ENCODE peak calls at places on chromosomes 1 and 21, in four cellular contexts. U is lung, F is esophagus squamous epithelium, Z is aorta. A is an unnamed sample.

GRCh38 chr21:17848228-17848627 is 29.1 kb upstream of the C21orf91 start:
- DNase-seq in U (no peak), F (no peak), Z (peak; percentile 71), A (peak; percentile 21)

GRCh38 chr1:60103186-60103585 is 29.6 kb upstream of the C1orf87 start:
- DNase-seq in Z (no peak), F (no peak), U (no peak), A (no peak)

GRCh38 chr21:44347911-44348451 is 5.4 kb upstream of the TRPM2 start:
- DNase-seq in F (no peak), Z (no peak), U (peak; percentile 72), A (no peak)

GRCh38 chr21:20443558-20444155 is 554.6 kb upstream of the NCAM2 start:
- DNase-seq in F (no peak), U (no peak), Z (no peak), A (no peak)

GRCh38 chr1:113452921-113453770 is 62.8 kb downstream of the MAGI3 start:
- DNase-seq in F (no peak), Z (no peak), U (no peak), A (no peak)

GRCh38 chr1:168485048-168485447 is 58.7 kb downstream of the XCL2 start:
- DNase-seq in F (no peak), Z (peak; percentile 55), U (no peak), A (no peak)

GRCh38 chr1:171985639-171986038 is 144.3 kb downstream of the DNM3 start:
- DNase-seq in Z (no peak), U (no peak), F (no peak), A (no peak)

GRCh38 chr21:15343066-15343465 is 278.3 kb upstream of the NRIP1 start:
- DNase-seq in Z (no peak), U (no peak), F (no peak), A (no peak)

GRCh38 chr1:58874757-58875755 is 91.2 kb upstream of the JUN start:
- DNase-seq in Z (peak; percentile 69), U (peak; percentile 46), F (no peak), A (no peak)

GRCh38 chr1:218369688-218370511 is 24.8 kb downstream of the TGFB2 start:
- DNase-seq in Z (no peak), F (no peak), U (no peak), A (no peak)
- H3K4me1 ChIP-seq in Z (peaks cover 9% of the 10 kb centered on the region), F (peaks cover 34% of the 10 kb centered on the region), U (peaks cover 12% of the 10 kb centered on the region), A (peaks cover 67% of the 10 kb centered on the region)

DNA sequence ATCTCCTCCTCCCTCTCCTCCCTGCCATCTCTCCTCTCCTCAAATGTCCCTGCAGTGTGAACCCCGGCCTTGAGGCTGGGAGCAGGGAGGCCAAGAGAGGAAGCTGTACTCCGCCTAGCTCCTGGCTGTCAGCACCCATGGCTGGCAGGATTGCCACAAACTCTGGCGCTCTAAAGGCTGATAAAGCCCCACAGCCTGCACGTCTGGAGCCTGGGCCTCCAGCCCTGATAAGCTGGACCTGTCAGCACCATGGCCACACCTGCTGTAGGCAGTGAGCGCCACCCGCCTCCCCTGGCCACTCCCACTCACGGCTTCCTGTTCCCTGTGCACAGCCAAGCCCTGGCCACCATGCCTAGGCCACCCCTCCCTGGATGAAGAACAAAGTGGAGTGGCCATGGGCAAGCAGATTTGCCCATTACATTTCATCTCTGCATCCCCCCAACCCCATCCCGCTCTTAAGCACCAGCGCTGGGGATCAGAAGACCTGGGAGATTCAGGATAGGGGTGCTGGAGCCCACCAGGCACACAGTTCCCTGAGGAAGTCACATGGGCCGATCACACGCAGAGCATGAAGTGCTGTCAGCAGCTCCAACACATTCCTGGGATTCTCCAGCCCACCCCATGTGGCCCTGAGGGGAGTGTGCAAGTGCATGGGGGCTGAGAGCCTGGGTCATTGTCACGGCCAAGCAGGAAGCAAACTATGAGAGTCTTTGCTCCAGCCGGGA is 24.2 kb upstream of the NPPB start:
- DNase-seq in U (peak; percentile 43), Z (no peak), F (no peak), A (peak; percentile 84)
- H3K27me3 ChIP-seq in U (no peaks in the 10 kb centered on the region), Z (no peaks in the 10 kb centered on the region), F (no peaks in the 10 kb centered on the region), A (no peaks in the 10 kb centered on the region)

GRCh38 chr1:207828046-207828445 is 76.2 kb downstream of the CD46 start:
- DNase-seq in Z (no peak), U (no peak), F (no peak), A (peak; percentile 8)
- H3K4me1 ChIP-seq in Z (peaks cover 3% of the 10 kb centered on the region), U (peaks cover 38% of the 10 kb centered on the region), F (peaks cover 95% of the 10 kb centered on the region), A (peaks cover 89% of the 10 kb centered on the region)

GRCh38 chr21:32951041-32951440 is 74.7 kb upstream of the OLIG2 start:
- DNase-seq in U (no peak), F (no peak), Z (no peak), A (no peak)

GRCh38 chr21:32958288-32958992 is 67.3 kb upstream of the OLIG2 start:
- DNase-seq in U (no peak), F (no peak), Z (no peak), A (no peak)

GRCh38 chr21:32955307-32955937 is 70.3 kb upstream of the OLIG2 start:
- DNase-seq in Z (no peak), U (no peak), F (no peak), A (no peak)

GRCh38 chr21:32954353-32954752 is 71.4 kb upstream of the OLIG2 start:
- DNase-seq in F (no peak), U (no peak), Z (no peak), A (no peak)

GRCh38 chr21:32956257-32956656 is 69.5 kb upstream of the OLIG2 start:
- DNase-seq in F (no peak), U (no peak), Z (no peak), A (no peak)
- H3K27me3 ChIP-seq in F (no peaks in the 10 kb centered on the region), U (no peaks in the 10 kb centered on the region), Z (no peaks in the 10 kb centered on the region), A (peaks cover 19% of the 10 kb centered on the region)

GRCh38 chr1:61192666-61193325 is 110.4 kb downstream of the NFIA start:
- DNase-seq in U (no peak), Z (no peak), F (no peak), A (no peak)

GRCh38 chr1:61202854-61203603 is 120.7 kb downstream of the NFIA start:
- DNase-seq in U (no peak), Z (no peak), F (no peak), A (no peak)

GRCh38 chr1:61193808-61194207 is 111.4 kb downstream of the NFIA start:
- DNase-seq in F (no peak), U (no peak), Z (no peak), A (no peak)

GRCh38 chr1:61201035-61201434 is 118.7 kb downstream of the NFIA start:
- DNase-seq in U (no peak), F (no peak), Z (no peak), A (no peak)

DNA sequence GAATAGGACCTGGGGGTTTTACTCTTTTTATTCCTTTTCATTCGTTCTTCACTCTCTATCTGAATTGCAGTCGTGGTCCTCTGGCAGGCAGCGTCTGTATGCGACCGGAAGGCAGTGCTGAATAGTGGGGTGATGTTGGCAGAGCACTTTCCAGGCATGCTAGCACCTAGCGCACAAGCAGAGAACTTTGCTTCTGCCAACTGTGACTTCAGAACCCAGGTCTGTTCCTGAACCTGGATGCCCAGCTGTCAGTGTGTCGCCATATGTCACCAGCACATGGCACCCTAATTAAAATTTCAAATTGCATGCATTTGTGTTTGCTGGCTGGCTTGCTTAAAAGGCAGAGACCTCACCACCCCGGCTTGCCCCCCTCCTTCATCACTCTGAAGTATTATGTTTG is 116.2 kb downstream of the NFIA start:
- DNase-seq in F (no peak), U (no peak), Z (no peak), A (no peak)
- H3K4me1 ChIP-seq in F (peaks cover 41% of the 10 kb centered on the region), U (peaks cover 2% of the 10 kb centered on the region), Z (peaks cover 8% of the 10 kb centered on the region), A (peaks cover 46% of the 10 kb centered on the region)

GRCh38 chr1:15385420-15385819 is 24.3 kb upstream of the EFHD2 start:
- DNase-seq in F (no peak), U (no peak), Z (no peak), A (no peak)
- H3K27me3 ChIP-seq in F (no peaks in the 10 kb centered on the region), U (no peaks in the 10 kb centered on the region), Z (no peaks in the 10 kb centered on the region), A (peaks cover 17% of the 10 kb centered on the region)

GRCh38 chr1:184030433-184031126 is 6.9 kb downstream of the COLGALT2 start:
- DNase-seq in Z (no peak), F (no peak), U (no peak), A (no peak)

GRCh38 chr1:184031127-184032107 is 6.1 kb downstream of the COLGALT2 start:
- DNase-seq in U (no peak), Z (no peak), F (no peak), A (no peak)

GRCh38 chr1:184027751-184028682 is 9.5 kb downstream of the COLGALT2 start:
- DNase-seq in U (no peak), F (no peak), Z (no peak), A (no peak)

GRCh38 chr1:184032306-184033135 is 5.0 kb downstream of the COLGALT2 start:
- DNase-seq in Z (no peak), U (no peak), F (no peak), A (no peak)

DNA sequence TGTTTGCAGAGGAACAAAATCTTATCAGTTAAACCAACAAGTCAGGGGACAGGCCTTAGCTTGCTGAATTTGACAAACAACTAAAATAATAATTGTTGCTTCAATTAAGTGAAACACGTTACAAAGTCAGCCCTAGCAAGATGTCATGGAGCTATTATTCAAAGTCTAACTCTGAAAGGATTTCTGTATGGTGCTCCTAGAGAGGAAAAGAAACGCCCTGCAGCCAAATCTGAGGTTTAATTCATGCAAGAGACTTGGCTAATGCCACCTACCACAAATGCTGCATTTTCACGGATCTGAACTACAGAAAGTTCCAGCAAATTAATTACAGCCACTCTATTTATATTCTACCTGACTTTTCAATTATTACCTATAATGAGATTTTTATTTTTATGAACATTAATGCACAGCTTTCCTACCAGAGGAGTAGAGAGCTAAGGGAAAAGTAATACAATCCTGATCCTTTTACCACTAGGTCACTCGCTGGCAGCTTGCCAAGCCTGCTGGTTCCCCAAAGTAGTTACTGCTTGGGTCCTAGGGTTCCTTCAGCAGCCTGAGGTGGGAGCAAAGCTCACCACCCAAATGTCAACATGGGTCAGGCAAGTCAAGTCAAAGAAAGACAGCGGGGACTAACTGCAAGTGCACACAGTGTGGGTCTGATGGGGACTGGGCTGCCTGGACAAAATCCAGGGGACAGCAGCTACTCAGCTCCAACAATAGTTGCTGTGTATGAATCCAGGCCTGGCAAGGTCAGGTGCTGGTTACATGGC is 8.5 kb downstream of the COLGALT2 start:
- DNase-seq in F (no peak), U (no peak), Z (peak; percentile 59), A (no peak)
- H3K4me1 ChIP-seq in F (peaks cover 23% of the 10 kb centered on the region), U (peaks cover 1% of the 10 kb centered on the region), Z (no peaks in the 10 kb centered on the region), A (peaks cover 41% of the 10 kb centered on the region)

DNA sequence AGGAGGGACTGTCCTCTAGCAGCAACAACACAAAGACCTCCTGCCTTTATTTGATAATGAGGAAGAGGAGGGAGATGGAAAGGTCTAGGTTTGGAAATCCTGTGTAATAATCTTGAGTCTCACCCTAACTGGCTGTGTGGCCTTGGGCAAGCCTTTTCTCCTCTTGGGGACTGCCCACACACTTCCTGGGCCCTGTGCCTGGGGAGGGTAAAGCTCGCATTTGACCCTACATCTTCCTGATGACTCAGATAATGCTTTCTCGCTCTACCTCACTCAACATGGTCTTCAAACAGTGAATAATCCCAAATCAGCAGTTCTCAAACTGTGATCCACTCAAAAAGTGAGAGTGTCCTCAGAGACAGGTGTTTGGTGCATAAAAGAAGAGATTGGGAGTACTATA is 81.2 kb downstream of the VWA5B1 start:
- DNase-seq in Z (no peak), F (no peak), U (no peak), A (no peak)
- H3K27me3 ChIP-seq in Z (no peaks in the 10 kb centered on the region), F (no peaks in the 10 kb centered on the region), U (peaks cover under 1% of the 10 kb centered on the region), A (peaks cover 23% of the 10 kb centered on the region)

DNA sequence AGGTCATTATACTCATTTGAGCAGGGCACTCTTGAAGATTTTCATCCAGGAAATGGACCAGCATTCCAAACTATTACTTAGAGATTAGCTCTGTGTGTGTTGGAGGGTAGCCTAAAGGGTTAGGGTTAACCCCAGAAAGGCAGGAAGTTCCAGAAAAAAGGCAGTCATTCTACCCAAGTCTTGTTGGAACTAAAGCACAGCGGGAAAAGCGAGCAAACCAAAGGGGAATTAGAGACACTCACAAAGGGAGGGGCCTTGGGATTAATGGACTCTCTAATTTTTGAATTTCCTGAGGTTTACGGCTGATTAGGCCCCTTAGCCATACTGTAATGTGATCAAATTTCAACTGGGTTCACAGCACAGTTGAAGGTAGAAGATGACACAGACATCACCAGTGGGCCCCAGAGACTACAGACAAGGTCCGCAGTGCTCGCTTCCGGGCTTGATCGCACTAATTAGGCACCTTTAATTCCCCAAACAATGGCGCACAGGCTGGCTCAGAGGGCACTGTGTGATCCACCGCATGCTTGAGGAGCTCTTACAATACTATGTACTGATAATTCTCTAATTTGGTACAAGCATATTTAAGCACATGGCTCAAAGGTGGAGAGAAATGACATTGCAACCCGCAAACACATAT is 28.3 kb downstream of the CAPZB start:
- DNase-seq in U (no peak), Z (no peak), F (no peak), A (no peak)
- H3K4me1 ChIP-seq in U (peaks cover 39% of the 10 kb centered on the region), Z (peaks cover 15% of the 10 kb centered on the region), F (peaks cover 100% of the 10 kb centered on the region), A (peaks cover 73% of the 10 kb centered on the region)

A was measured in gastrocnemius medialis.